ENCODE peak calls at places on chromosomes 6 and 20, in ten cellular contexts. L is GM13976, H is HCT116, G is breast epithelium, R is esophagus squamous epithelium, K is nephron progenitor cell, S is type B pancreatic cell, B is stomach, X is DND-41, T is thoracic aorta. J is an unnamed sample.

GRCh38 chr20:41960166-41960565 is 342.0 kb upstream of the CHD6 start:
- DNase-seq in L (no peak), R (no peak), S (no peak), T (no peak), G (no peak), X (no peak), K (no peak), H (no peak), B (no peak), J (no peak)

GRCh38 chr6:104640761-104641160 is 219.0 kb downstream of the HACE1 start:
- DNase-seq in X (no peak), K (no peak), H (no peak), G (no peak), L (no peak), B (no peak), S (no peak), R (no peak), T (no peak), J (no peak)

GRCh38 chr6:116210750-116211425 is 43.0 kb downstream of the TSPYL4 start:
- DNase-seq in R (no peak), X (no peak), S (no peak), L (no peak), K (no peak), T (no peak), B (no peak), H (no peak), G (no peak), J (no peak)

GRCh38 chr6:98931710-98932109 is 16.0 kb downstream of the FBXL4 start:
- DNase-seq in K (no peak), X (no peak), H (no peak), T (no peak), B (no peak), R (no peak), S (no peak), L (no peak), G (no peak), J (no peak)

GRCh38 chr6:113953346-113953745 is 17.6 kb downstream of the HDAC2 start:
- DNase-seq in S (no peak), K (no peak), G (no peak), T (no peak), B (no peak), X (no peak), L (no peak), H (no peak), R (no peak), J (no peak)

GRCh38 chr6:15943423-15943822 is 185.5 kb upstream of the MYLIP start:
- DNase-seq in B (no peak), H (no peak), K (no peak), T (no peak), G (no peak), R (no peak), X (no peak), L (no peak), S (no peak), J (no peak)

GRCh38 chr6:36333889-36334288 is 2.8 kb downstream of the BNIP5 start:
- DNase-seq in G (no peak), T (no peak), K (no peak), S (no peak), L (no peak), R (no peak), X (no peak), B (no peak), H (no peak), J (no peak)

GRCh38 chr6:13488896-13489237 is 1.5 kb upstream of the GFOD1 start:
- DNase-seq in R (no peak), B (no peak), S (no peak), L (no peak), K (no peak), X (no peak), G (no peak), H (no peak), T (no peak), J (no peak)

GRCh38 chr6:64220776-64221175 is 585.2 kb downstream of the PHF3 start:
- DNase-seq in X (no peak), K (no peak), S (no peak), L (no peak), G (no peak), B (no peak), T (no peak), R (no peak), H (no peak), J (no peak)

GRCh38 chr20:51176846-51177245 is 153.9 kb upstream of the KCNG1 start:
- DNase-seq in S (no peak), T (no peak), B (no peak), R (no peak), G (no peak), X (no peak), H (no peak), L (no peak), K (no peak), J (no peak)

GRCh38 chr6:108914235-108915022 is 66.2 kb downstream of the ARMC2 start:
- DNase-seq in T (no peak), K (peak; percentile 7), X (peak; percentile 45), B (no peak), G (no peak), S (no peak), R (no peak), L (peak; percentile 41), H (peak; percentile 32), J (no peak)

GRCh38 chr6:159615923-159616322 is 77.1 kb downstream of the SOD2 start:
- DNase-seq in B (no peak), S (no peak), X (no peak), G (no peak), K (no peak), H (no peak), R (no peak), L (no peak), T (no peak), J (no peak)

GRCh38 chr6:138293428-138293827 is 75.1 kb upstream of the PBOV1 start:
- DNase-seq in T (no peak), X (no peak), G (no peak), K (no peak), R (no peak), S (no peak), H (no peak), B (no peak), L (no peak), J (no peak)

GRCh38 chr6:43724354-43724753 is 36.8 kb upstream of the MRPS18A start:
- DNase-seq in T (no peak), S (no peak), K (no peak), R (no peak), X (no peak), H (no peak), G (no peak), B (no peak), L (no peak), J (no peak)

GRCh38 chr6:137025786-137026730 is 18.7 kb downstream of the IL20RA start:
- DNase-seq in G (no peak), L (no peak), T (no peak), K (no peak), R (no peak), B (no peak), S (no peak), X (no peak), H (no peak), J (no peak)

GRCh38 chr6:44475779-44476434 is 88.4 kb downstream of the CDC5L start:
- DNase-seq in K (peak; percentile 90), R (no peak), H (peak; percentile 51), B (peak; percentile 82), S (peak; percentile 90), L (peak; percentile 92), G (peak; percentile 74), X (peak; percentile 75), T (no peak), J (peak; percentile 89)

GRCh38 chr6:43287717-43288679 is 10.1 kb upstream of the SLC22A7 start:
- DNase-seq in S (no peak), G (no peak), R (no peak), L (no peak), H (no peak), K (no peak), T (no peak), B (no peak), X (no peak), J (no peak)

GRCh38 chr6:125953502-125953875 is 3.1 kb upstream of the HINT3 start:
- DNase-seq in H (no peak), G (no peak), S (no peak), T (no peak), R (no peak), L (no peak), B (peak; percentile 78), X (no peak), K (peak; percentile 22), J (no peak)

DNA sequence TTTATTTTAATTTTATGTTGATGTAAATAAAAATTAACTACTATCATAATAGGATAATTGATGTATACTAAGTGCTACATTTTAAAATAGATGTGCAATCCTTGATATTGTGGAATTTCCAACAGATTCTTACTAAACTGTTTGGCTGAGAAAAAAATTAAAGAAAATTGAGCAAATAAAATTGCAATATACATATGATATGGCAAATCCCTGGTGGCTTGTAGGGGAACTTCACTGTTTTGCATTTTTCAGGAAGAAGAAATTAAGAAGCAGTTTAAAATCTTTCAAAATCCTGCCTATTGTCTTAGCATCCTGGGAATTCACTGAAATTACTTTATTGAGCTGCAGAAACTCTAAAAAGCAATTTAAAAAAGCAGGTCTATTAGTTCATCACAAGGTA is 191.4 kb upstream of the ADGRB3 start:
- DNase-seq in X (no peak), K (no peak), B (no peak), R (no peak), T (no peak), G (no peak), S (no peak), H (no peak), L (no peak), J (no peak)
- TF ChIP-seq CTCF in X (no peak), K (peak; percentile 22), B (no peak), R (no peak), T (no peak), G (no peak), S (peak; percentile 73), H (no peak), L (no peak), J (peak; percentile 84)

GRCh38 chr6:9103876-9104521 is 668.7 kb upstream of the SLC35B3 start:
- DNase-seq in X (no peak), H (no peak), B (no peak), L (no peak), T (no peak), G (no peak), S (no peak), R (no peak), K (no peak), J (no peak)
- TF ChIP-seq CTCF in X (no peak), H (no peak), B (no peak), L (no peak), T (no peak), G (no peak), S (no peak), R (no peak), K (no peak), J (no peak)

DNA sequence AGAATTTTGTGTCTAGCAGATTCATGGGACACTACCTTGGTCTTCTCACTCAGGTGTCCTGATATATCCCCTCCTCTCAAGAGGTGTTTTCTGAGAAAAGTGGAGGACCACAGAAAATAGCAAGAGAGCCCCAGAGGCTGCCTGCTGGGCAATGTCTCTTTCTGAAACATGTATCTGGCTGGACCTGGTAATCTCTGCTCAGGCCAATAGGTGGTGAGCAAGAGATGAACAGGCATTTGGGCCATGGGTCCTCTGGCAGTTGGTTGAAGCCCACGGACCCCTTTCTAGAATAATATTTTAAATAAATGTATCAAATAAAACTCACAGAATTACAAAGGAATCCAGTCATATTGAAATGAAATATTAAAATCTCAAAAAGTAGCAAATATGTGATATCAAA is 8.8 kb upstream of the THBD start:
- DNase-seq in H (no peak), B (no peak), S (no peak), X (no peak), G (no peak), T (no peak), R (no peak), L (no peak), K (no peak), J (no peak)
- TF ChIP-seq CTCF in H (no peak), B (no peak), S (no peak), X (peak; percentile 19), G (no peak), T (no peak), R (peak; percentile 6), L (no peak), K (peak; percentile 19), J (no peak)

GRCh38 chr6:42086046-42086664 is 35.8 kb downstream of the TAF8 start:
- DNase-seq in G (peak; percentile 75), S (no peak), L (no peak), K (no peak), X (no peak), H (no peak), B (peak; percentile 51), R (no peak), T (no peak), J (no peak)
- TF ChIP-seq CTCF in G (peak; percentile 61), S (peak; percentile 43), L (no peak), K (peak; percentile 22), X (no peak), H (peak; percentile 48), B (peak; percentile 42), R (peak; percentile 50), T (no peak), J (peak; percentile 25)

J was measured in mesothelial cell of epicardium.